ENCODE peak calls at places on chromosomes 2 and 18, in ten cellular contexts. One of them, this sample, is unnamed.
A peak's percentile ranks its signal among the peaks of the same experiment; 100 is the strongest.

GRCh38 chr2:6648656-6649247 is 217.0 kb downstream of the CMPK2 start:
- DNase-seq in CD8-positive, alpha-beta T cell: no peak
- DNase-seq in HCT116: no peak
- DNase-seq in left lung: no peak
- DNase-seq in hepatocyte: no peak
- DNase-seq in stomach: no peak
- DNase-seq in transverse colon: no peak
- DNase-seq in pancreas: no peak
- DNase-seq in tibial artery: no peak
- DNase-seq in A673: no peak
- DNase-seq in this sample: no peak

GRCh38 chr2:118576109-118576855 is 271.2 kb downstream of the EN1 start:
- DNase-seq in CD8-positive, alpha-beta T cell: no peak
- DNase-seq in HCT116: no peak
- DNase-seq in left lung: no peak
- DNase-seq in hepatocyte: no peak
- DNase-seq in stomach: no peak
- DNase-seq in transverse colon: no peak
- DNase-seq in pancreas: no peak
- DNase-seq in tibial artery: no peak
- DNase-seq in A673: no peak
- DNase-seq in this sample: no peak

GRCh38 chr2:240987588-240987987 is 10.8 kb upstream of the SNED1 start:
- DNase-seq in CD8-positive, alpha-beta T cell: no peak
- DNase-seq in HCT116: no peak
- DNase-seq in left lung: peak; percentile 81
- DNase-seq in hepatocyte: no peak
- DNase-seq in stomach: no peak
- DNase-seq in transverse colon: peak; percentile 21
- DNase-seq in pancreas: no peak
- DNase-seq in tibial artery: peak; percentile 70
- DNase-seq in A673: no peak
- DNase-seq in this sample: no peak

GRCh38 chr2:215723011-215723410 is 287.1 kb upstream of the FN1 start:
- DNase-seq in CD8-positive, alpha-beta T cell: no peak
- DNase-seq in HCT116: no peak
- DNase-seq in left lung: no peak
- DNase-seq in hepatocyte: no peak
- DNase-seq in stomach: no peak
- DNase-seq in transverse colon: no peak
- DNase-seq in pancreas: no peak
- DNase-seq in tibial artery: no peak
- DNase-seq in A673: no peak
- DNase-seq in this sample: no peak

GRCh38 chr2:178143481-178143880 is 31.2 kb downstream of the RBM45 start:
- DNase-seq in CD8-positive, alpha-beta T cell: no peak
- DNase-seq in HCT116: no peak
- DNase-seq in left lung: no peak
- DNase-seq in hepatocyte: no peak
- DNase-seq in stomach: no peak
- DNase-seq in transverse colon: no peak
- DNase-seq in pancreas: no peak
- DNase-seq in tibial artery: no peak
- DNase-seq in A673: no peak
- DNase-seq in this sample: no peak

GRCh38 chr2:120589782-120590608 is 145.7 kb upstream of the GLI2 start:
- DNase-seq in CD8-positive, alpha-beta T cell: no peak
- DNase-seq in HCT116: no peak
- DNase-seq in left lung: peak; percentile 8
- DNase-seq in hepatocyte: peak; percentile 55
- DNase-seq in stomach: no peak
- DNase-seq in transverse colon: no peak
- DNase-seq in pancreas: no peak
- DNase-seq in tibial artery: no peak
- DNase-seq in A673: no peak
- DNase-seq in this sample: no peak

GRCh38 chr2:226130192-226130591 is 669.4 kb downstream of the IRS1 start:
- DNase-seq in CD8-positive, alpha-beta T cell: no peak
- DNase-seq in HCT116: no peak
- DNase-seq in left lung: no peak
- DNase-seq in hepatocyte: peak; percentile 12
- DNase-seq in stomach: no peak
- DNase-seq in transverse colon: no peak
- DNase-seq in pancreas: no peak
- DNase-seq in tibial artery: no peak
- DNase-seq in A673: peak; percentile 43
- DNase-seq in this sample: no peak

GRCh38 chr2:84429328-84429727 is 29.8 kb downstream of the SUCLG1 start:
- DNase-seq in CD8-positive, alpha-beta T cell: no peak
- DNase-seq in HCT116: no peak
- DNase-seq in left lung: no peak
- DNase-seq in hepatocyte: no peak
- DNase-seq in stomach: no peak
- DNase-seq in transverse colon: no peak
- DNase-seq in pancreas: no peak
- DNase-seq in tibial artery: no peak
- DNase-seq in A673: no peak
- DNase-seq in this sample: no peak

GRCh38 chr2:53498210-53498609 is 269.4 kb upstream of the CHAC2 start:
- DNase-seq in CD8-positive, alpha-beta T cell: no peak
- DNase-seq in HCT116: no peak
- DNase-seq in left lung: no peak
- DNase-seq in hepatocyte: no peak
- DNase-seq in stomach: no peak
- DNase-seq in transverse colon: no peak
- DNase-seq in pancreas: peak; percentile 39
- DNase-seq in tibial artery: no peak
- DNase-seq in A673: no peak
- DNase-seq in this sample: no peak

GRCh38 chr2:191051177-191051576 is 37.2 kb upstream of the STAT1 start:
- DNase-seq in CD8-positive, alpha-beta T cell: no peak
- DNase-seq in HCT116: no peak
- DNase-seq in left lung: no peak
- DNase-seq in hepatocyte: no peak
- DNase-seq in stomach: no peak
- DNase-seq in transverse colon: no peak
- DNase-seq in pancreas: no peak
- DNase-seq in tibial artery: no peak
- DNase-seq in A673: no peak
- DNase-seq in this sample: no peak

GRCh38 chr2:199488772-199489400 is 31.1 kb upstream of the SATB2 start:
- DNase-seq in CD8-positive, alpha-beta T cell: peak; percentile 12
- DNase-seq in HCT116: peak; percentile 60
- DNase-seq in left lung: no peak
- DNase-seq in hepatocyte: peak; percentile 73
- DNase-seq in stomach: peak; percentile 57
- DNase-seq in transverse colon: peak; percentile 68
- DNase-seq in pancreas: peak; percentile 30
- DNase-seq in tibial artery: no peak
- DNase-seq in A673: peak; percentile 83
- DNase-seq in this sample: peak; percentile 73

GRCh38 chr2:222693837-222694236 is 22.4 kb downstream of the MOGAT1 start:
- DNase-seq in CD8-positive, alpha-beta T cell: no peak
- DNase-seq in HCT116: peak; percentile 41
- DNase-seq in left lung: no peak
- DNase-seq in hepatocyte: peak; percentile 10
- DNase-seq in stomach: no peak
- DNase-seq in transverse colon: no peak
- DNase-seq in pancreas: no peak
- DNase-seq in tibial artery: no peak
- DNase-seq in A673: peak; percentile 44
- DNase-seq in this sample: no peak

GRCh38 chr18:62877448-62878221 is 162.3 kb downstream of the PHLPP1 start:
- DNase-seq in CD8-positive, alpha-beta T cell: no peak
- DNase-seq in HCT116: no peak
- DNase-seq in left lung: no peak
- DNase-seq in hepatocyte: peak; percentile 6
- DNase-seq in stomach: no peak
- DNase-seq in transverse colon: no peak
- DNase-seq in pancreas: no peak
- DNase-seq in tibial artery: no peak
- DNase-seq in A673: peak; percentile 17
- DNase-seq in this sample: no peak

GRCh38 chr2:179691235-179691634 is 170.2 kb downstream of the ZNF385B start:
- DNase-seq in CD8-positive, alpha-beta T cell: no peak
- DNase-seq in HCT116: no peak
- DNase-seq in left lung: no peak
- DNase-seq in hepatocyte: no peak
- DNase-seq in stomach: no peak
- DNase-seq in transverse colon: no peak
- DNase-seq in pancreas: no peak
- DNase-seq in tibial artery: no peak
- DNase-seq in A673: no peak
- DNase-seq in this sample: no peak

GRCh38 chr2:38740851-38741541 is 10.2 kb downstream of the SRSF7 start:
- DNase-seq in CD8-positive, alpha-beta T cell: no peak
- DNase-seq in HCT116: no peak
- DNase-seq in left lung: no peak
- DNase-seq in hepatocyte: peak; percentile 56
- DNase-seq in stomach: no peak
- DNase-seq in transverse colon: no peak
- DNase-seq in pancreas: no peak
- DNase-seq in tibial artery: no peak
- DNase-seq in A673: peak; percentile 80
- DNase-seq in this sample: no peak

DNA sequence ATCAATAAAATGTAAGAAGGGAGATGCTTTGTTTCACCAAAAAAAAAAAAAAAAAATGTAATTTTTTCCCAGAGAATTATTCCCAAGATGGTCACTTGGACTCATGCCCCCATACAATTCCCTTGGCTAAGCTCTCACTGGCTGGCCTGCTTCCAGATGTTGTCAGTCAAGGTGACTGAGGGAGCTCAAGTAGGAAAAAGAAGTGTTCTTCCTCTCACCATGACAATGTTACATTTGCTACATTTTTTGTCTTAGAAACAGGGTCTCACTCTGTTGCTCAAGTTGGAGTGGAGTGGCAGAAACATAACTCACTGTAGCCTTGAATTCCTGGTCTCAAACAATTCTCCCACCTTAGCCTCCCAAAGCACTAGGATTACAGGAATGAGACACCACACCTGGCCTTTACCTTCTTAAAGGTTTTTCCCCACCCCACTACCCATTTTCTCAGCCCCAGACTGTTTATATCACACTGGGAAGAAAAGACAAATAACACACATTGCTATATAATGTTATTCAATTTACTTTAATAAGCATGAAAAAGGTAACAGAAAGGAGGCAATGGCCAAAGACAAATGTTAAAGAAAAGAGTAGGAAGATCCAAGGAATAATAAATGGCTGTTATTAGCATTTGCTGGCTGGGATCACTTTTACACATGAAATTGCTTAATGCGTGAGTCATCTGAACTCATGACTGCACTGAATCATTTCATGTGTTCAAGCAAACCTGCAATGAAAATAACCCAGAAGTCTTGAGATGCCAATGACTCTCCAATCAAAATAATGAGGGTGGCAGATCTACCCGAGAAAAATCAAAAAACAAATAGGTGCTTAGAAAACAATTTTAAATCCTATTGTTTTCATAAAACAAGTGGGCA is 45.2 kb downstream of the ACVR1 start:
- DNase-seq in CD8-positive, alpha-beta T cell: no peak
- DNase-seq in HCT116: peak; percentile 67
- DNase-seq in left lung: no peak
- DNase-seq in hepatocyte: peak; percentile 72
- DNase-seq in stomach: no peak
- DNase-seq in transverse colon: no peak
- DNase-seq in pancreas: no peak
- DNase-seq in tibial artery: no peak
- DNase-seq in A673: peak; percentile 56
- DNase-seq in this sample: peak; percentile 75
- H3K4me1 ChIP-seq in CD8-positive, alpha-beta T cell: no peaks in the 10 kb centered on the region
- H3K4me1 ChIP-seq in HCT116: peaks cover 24% of the 10 kb centered on the region
- H3K4me1 ChIP-seq in left lung: peaks cover 15% of the 10 kb centered on the region
- H3K4me1 ChIP-seq in hepatocyte: peaks cover 11% of the 10 kb centered on the region
- H3K4me1 ChIP-seq in stomach: peaks cover 23% of the 10 kb centered on the region
- H3K4me1 ChIP-seq in transverse colon: peaks cover 6% of the 10 kb centered on the region
- H3K4me1 ChIP-seq in pancreas: peaks cover 6% of the 10 kb centered on the region
- H3K4me1 ChIP-seq in tibial artery: peaks cover 22% of the 10 kb centered on the region
- H3K4me1 ChIP-seq in A673: peaks cover 9% of the 10 kb centered on the region
- H3K4me1 ChIP-seq in this sample: peaks cover 27% of the 10 kb centered on the region

DNA sequence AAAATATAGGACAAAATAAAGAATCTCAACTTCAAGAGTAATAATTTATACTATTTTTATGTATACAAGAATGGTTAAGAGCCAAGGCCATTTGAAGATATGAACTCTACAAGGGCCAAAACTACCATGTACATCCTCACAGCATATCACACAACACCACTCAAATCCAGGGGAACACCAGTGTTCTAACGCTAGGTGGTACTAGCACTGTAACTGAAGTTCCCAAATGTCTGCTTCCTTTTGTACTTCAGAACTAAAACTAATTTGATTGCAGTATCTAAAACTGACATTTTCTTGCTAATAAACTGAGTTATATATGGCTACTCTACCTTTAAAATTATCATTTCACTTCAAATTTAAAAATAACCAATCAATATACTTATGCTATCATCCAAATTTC is 47.0 kb downstream of the REV1 start:
- DNase-seq in CD8-positive, alpha-beta T cell: no peak
- DNase-seq in HCT116: no peak
- DNase-seq in left lung: no peak
- DNase-seq in hepatocyte: no peak
- DNase-seq in stomach: no peak
- DNase-seq in transverse colon: no peak
- DNase-seq in pancreas: no peak
- DNase-seq in tibial artery: no peak
- DNase-seq in A673: no peak
- DNase-seq in this sample: no peak
- TF ChIP-seq CTCF in CD8-positive, alpha-beta T cell: no peak
- TF ChIP-seq CTCF in HCT116: no peak
- TF ChIP-seq CTCF in left lung: no peak
- TF ChIP-seq CTCF in hepatocyte: peak; percentile 34
- TF ChIP-seq CTCF in stomach: no peak
- TF ChIP-seq CTCF in transverse colon: no peak
- TF ChIP-seq CTCF in pancreas: no peak
- TF ChIP-seq CTCF in tibial artery: no peak
- TF ChIP-seq CTCF in A673: no peak
- TF ChIP-seq CTCF in this sample: no peak

DNA sequence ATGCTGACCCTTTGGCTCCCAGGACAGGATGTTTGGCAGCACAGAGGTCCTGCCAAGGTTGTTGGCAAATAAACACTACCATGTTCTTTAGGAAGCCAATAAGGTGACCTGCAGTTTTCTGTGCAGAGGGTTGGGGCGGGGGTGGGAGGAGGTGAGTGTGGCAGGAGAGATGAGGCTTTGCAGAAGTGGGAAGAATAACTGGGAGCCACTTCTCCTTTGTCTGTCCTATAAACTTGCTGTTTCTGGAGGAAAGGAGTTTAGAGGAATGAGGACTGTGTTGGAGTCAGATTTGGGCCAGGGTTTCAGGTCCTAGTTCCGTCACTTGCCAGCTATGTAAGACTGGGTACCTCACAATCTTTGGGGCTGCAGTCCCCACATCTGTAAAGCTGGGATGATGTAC is 187.6 kb upstream of the SPRED2 start:
- DNase-seq in CD8-positive, alpha-beta T cell: no peak
- DNase-seq in HCT116: no peak
- DNase-seq in left lung: no peak
- DNase-seq in hepatocyte: no peak
- DNase-seq in stomach: no peak
- DNase-seq in transverse colon: no peak
- DNase-seq in pancreas: no peak
- DNase-seq in tibial artery: no peak
- DNase-seq in A673: no peak
- DNase-seq in this sample: no peak
- H3K4me1 ChIP-seq in CD8-positive, alpha-beta T cell: no peaks in the 10 kb centered on the region
- H3K4me1 ChIP-seq in HCT116: no peaks in the 10 kb centered on the region
- H3K4me1 ChIP-seq in left lung: no peaks in the 10 kb centered on the region
- H3K4me1 ChIP-seq in hepatocyte: peaks cover 3% of the 10 kb centered on the region
- H3K4me1 ChIP-seq in stomach: no peaks in the 10 kb centered on the region
- H3K4me1 ChIP-seq in transverse colon: no peaks in the 10 kb centered on the region
- H3K4me1 ChIP-seq in pancreas: no peaks in the 10 kb centered on the region
- H3K4me1 ChIP-seq in tibial artery: no peaks in the 10 kb centered on the region
- H3K4me1 ChIP-seq in A673: peaks cover 9% of the 10 kb centered on the region
- H3K4me1 ChIP-seq in this sample: no peaks in the 10 kb centered on the region

GRCh38 chr2:101697124-101697793 is at the start of gene MAP4K4:
- DNase-seq in CD8-positive, alpha-beta T cell: peak; percentile 75
- DNase-seq in HCT116: peak; percentile 44
- DNase-seq in left lung: peak; percentile 96
- DNase-seq in hepatocyte: peak; percentile 89
- DNase-seq in stomach: peak; percentile 75
- DNase-seq in transverse colon: peak; percentile 78
- DNase-seq in pancreas: peak; percentile 72
- DNase-seq in tibial artery: peak; percentile 92
- DNase-seq in A673: peak; percentile 93
- DNase-seq in this sample: no peak
- TF ChIP-seq CTCF in CD8-positive, alpha-beta T cell: no peak
- TF ChIP-seq CTCF in HCT116: no peak
- TF ChIP-seq CTCF in left lung: peak; percentile 9
- TF ChIP-seq CTCF in hepatocyte: peak; percentile 42
- TF ChIP-seq CTCF in stomach: no peak
- TF ChIP-seq CTCF in transverse colon: peak; percentile 26
- TF ChIP-seq CTCF in pancreas: no peak
- TF ChIP-seq CTCF in tibial artery: peak; percentile 24
- TF ChIP-seq CTCF in A673: peak; percentile 42
- TF ChIP-seq CTCF in this sample: peak; percentile 9